ENCODE peak calls at places on chromosome 6, in eight cellular contexts. One of them, this sample, is unnamed.

GRCh38 chr6:40779399-40779798 is 192.2 kb upstream of the LRFN2 start:
- DNase-seq in GM12878: no peak
- DNase-seq in HCT116: peak
- DNase-seq in A549: no peak
- DNase-seq in GM23338: no peak
- DNase-seq in K562: no peak
- DNase-seq in SK-N-SH: no peak
- DNase-seq in Panc1: no peak
- DNase-seq in this sample: no peak

GRCh38 chr6:166905505-166906134 is 50.7 kb downstream of the RNASET2 start:
- DNase-seq in GM12878: no peak
- DNase-seq in HCT116: no peak
- DNase-seq in A549: no peak
- DNase-seq in GM23338: no peak
- DNase-seq in K562: no peak
- DNase-seq in SK-N-SH: no peak
- DNase-seq in Panc1: no peak
- DNase-seq in this sample: no peak

GRCh38 chr6:158813032-158813431 is 6.1 kb downstream of the EZR start:
- DNase-seq in GM12878: no peak
- DNase-seq in HCT116: no peak
- DNase-seq in A549: no peak
- DNase-seq in GM23338: no peak
- DNase-seq in K562: no peak
- DNase-seq in SK-N-SH: no peak
- DNase-seq in Panc1: no peak
- DNase-seq in this sample: no peak

GRCh38 chr6:155882527-155883333 is 427.1 kb upstream of the NOX3 start:
- DNase-seq in GM12878: peak
- DNase-seq in HCT116: no peak
- DNase-seq in A549: no peak
- DNase-seq in GM23338: no peak
- DNase-seq in K562: no peak
- DNase-seq in SK-N-SH: no peak
- DNase-seq in Panc1: no peak
- DNase-seq in this sample: no peak

GRCh38 chr6:36443951-36444428 is 1.2 kb downstream of the KCTD20 start:
- DNase-seq in GM12878: no peak
- DNase-seq in HCT116: peak
- DNase-seq in A549: peak
- DNase-seq in GM23338: peak
- DNase-seq in K562: peak
- DNase-seq in SK-N-SH: peak
- DNase-seq in Panc1: no peak
- DNase-seq in this sample: no peak

GRCh38 chr6:3403244-3404154 is 53.4 kb downstream of the SLC22A23 start:
- DNase-seq in GM12878: no peak
- DNase-seq in HCT116: no peak
- DNase-seq in A549: peak
- DNase-seq in GM23338: peak
- DNase-seq in K562: no peak
- DNase-seq in SK-N-SH: no peak
- DNase-seq in Panc1: no peak
- DNase-seq in this sample: no peak

GRCh38 chr6:73969982-73970960 is 274.3 kb downstream of the CD109 start:
- DNase-seq in GM12878: no peak
- DNase-seq in HCT116: peak
- DNase-seq in A549: peak
- DNase-seq in GM23338: peak
- DNase-seq in K562: peak
- DNase-seq in SK-N-SH: peak
- DNase-seq in Panc1: peak
- DNase-seq in this sample: peak

GRCh38 chr6:6918216-6918983 is 189.4 kb upstream of the RREB1 start:
- DNase-seq in GM12878: peak
- DNase-seq in HCT116: peak
- DNase-seq in A549: peak
- DNase-seq in GM23338: no peak
- DNase-seq in K562: peak
- DNase-seq in SK-N-SH: no peak
- DNase-seq in Panc1: no peak
- DNase-seq in this sample: peak

GRCh38 chr6:108874470-108875160 is 26.4 kb downstream of the ARMC2 start:
- DNase-seq in GM12878: peak
- DNase-seq in HCT116: no peak
- DNase-seq in A549: no peak
- DNase-seq in GM23338: no peak
- DNase-seq in K562: no peak
- DNase-seq in SK-N-SH: no peak
- DNase-seq in Panc1: no peak
- DNase-seq in this sample: peak

GRCh38 chr6:101539510-101540245 is 146.2 kb downstream of the GRIK2 start:
- DNase-seq in GM12878: no peak
- DNase-seq in HCT116: no peak
- DNase-seq in A549: no peak
- DNase-seq in GM23338: no peak
- DNase-seq in K562: no peak
- DNase-seq in SK-N-SH: no peak
- DNase-seq in Panc1: no peak
- DNase-seq in this sample: no peak

GRCh38 chr6:166770216-166771116 is 143.4 kb upstream of the RPS6KA2 start:
- DNase-seq in GM12878: no peak
- DNase-seq in HCT116: no peak
- DNase-seq in A549: no peak
- DNase-seq in GM23338: peak
- DNase-seq in K562: no peak
- DNase-seq in SK-N-SH: peak
- DNase-seq in Panc1: no peak
- DNase-seq in this sample: no peak

GRCh38 chr6:16450285-16450684 is 211.9 kb downstream of the GMPR start:
- DNase-seq in GM12878: no peak
- DNase-seq in HCT116: peak
- DNase-seq in A549: peak
- DNase-seq in GM23338: no peak
- DNase-seq in K562: no peak
- DNase-seq in SK-N-SH: no peak
- DNase-seq in Panc1: no peak
- DNase-seq in this sample: no peak

GRCh38 chr6:13242178-13242577 is 86.2 kb downstream of the TBC1D7 start:
- DNase-seq in GM12878: no peak
- DNase-seq in HCT116: no peak
- DNase-seq in A549: no peak
- DNase-seq in GM23338: no peak
- DNase-seq in K562: no peak
- DNase-seq in SK-N-SH: no peak
- DNase-seq in Panc1: no peak
- DNase-seq in this sample: no peak

GRCh38 chr6:54194067-54194466 is 82.8 kb downstream of the MLIP start:
- DNase-seq in GM12878: no peak
- DNase-seq in HCT116: peak
- DNase-seq in A549: no peak
- DNase-seq in GM23338: peak
- DNase-seq in K562: no peak
- DNase-seq in SK-N-SH: no peak
- DNase-seq in Panc1: no peak
- DNase-seq in this sample: no peak

GRCh38 chr6:145756170-145756662 is 20.9 kb upstream of the EPM2A start:
- DNase-seq in GM12878: no peak
- DNase-seq in HCT116: no peak
- DNase-seq in A549: no peak
- DNase-seq in GM23338: no peak
- DNase-seq in K562: no peak
- DNase-seq in SK-N-SH: peak
- DNase-seq in Panc1: no peak
- DNase-seq in this sample: peak

GRCh38 chr6:43899830-43900229 is 129.8 kb downstream of the VEGFA start:
- DNase-seq in GM12878: no peak
- DNase-seq in HCT116: no peak
- DNase-seq in A549: no peak
- DNase-seq in GM23338: no peak
- DNase-seq in K562: no peak
- DNase-seq in SK-N-SH: no peak
- DNase-seq in Panc1: no peak
- DNase-seq in this sample: no peak

GRCh38 chr6:43900560-43901329 is 130.7 kb downstream of the VEGFA start:
- DNase-seq in GM12878: no peak
- DNase-seq in HCT116: no peak
- DNase-seq in A549: no peak
- DNase-seq in GM23338: no peak
- DNase-seq in K562: no peak
- DNase-seq in SK-N-SH: no peak
- DNase-seq in Panc1: no peak
- DNase-seq in this sample: no peak

GRCh38 chr6:43897571-43898302 is 127.7 kb downstream of the VEGFA start:
- DNase-seq in GM12878: no peak
- DNase-seq in HCT116: no peak
- DNase-seq in A549: no peak
- DNase-seq in GM23338: no peak
- DNase-seq in K562: no peak
- DNase-seq in SK-N-SH: no peak
- DNase-seq in Panc1: no peak
- DNase-seq in this sample: no peak

GRCh38 chr6:43896474-43896873 is 126.5 kb downstream of the VEGFA start:
- DNase-seq in GM12878: no peak
- DNase-seq in HCT116: no peak
- DNase-seq in A549: no peak
- DNase-seq in GM23338: no peak
- DNase-seq in K562: peak
- DNase-seq in SK-N-SH: no peak
- DNase-seq in Panc1: no peak
- DNase-seq in this sample: no peak

GRCh38 chr6:43898358-43899131 is 128.5 kb downstream of the VEGFA start:
- DNase-seq in GM12878: no peak
- DNase-seq in HCT116: no peak
- DNase-seq in A549: no peak
- DNase-seq in GM23338: no peak
- DNase-seq in K562: no peak
- DNase-seq in SK-N-SH: no peak
- DNase-seq in Panc1: no peak
- DNase-seq in this sample: no peak
- H3K27ac ChIP-seq in GM12878: no peak
- H3K27ac ChIP-seq in HCT116: no peak
- H3K27ac ChIP-seq in A549: no peak
- H3K27ac ChIP-seq in GM23338: no peak
- H3K27ac ChIP-seq in K562: no peak
- H3K27ac ChIP-seq in SK-N-SH: no peak
- H3K27ac ChIP-seq in Panc1: no peak
- H3K27ac ChIP-seq in this sample: no peak

DNA sequence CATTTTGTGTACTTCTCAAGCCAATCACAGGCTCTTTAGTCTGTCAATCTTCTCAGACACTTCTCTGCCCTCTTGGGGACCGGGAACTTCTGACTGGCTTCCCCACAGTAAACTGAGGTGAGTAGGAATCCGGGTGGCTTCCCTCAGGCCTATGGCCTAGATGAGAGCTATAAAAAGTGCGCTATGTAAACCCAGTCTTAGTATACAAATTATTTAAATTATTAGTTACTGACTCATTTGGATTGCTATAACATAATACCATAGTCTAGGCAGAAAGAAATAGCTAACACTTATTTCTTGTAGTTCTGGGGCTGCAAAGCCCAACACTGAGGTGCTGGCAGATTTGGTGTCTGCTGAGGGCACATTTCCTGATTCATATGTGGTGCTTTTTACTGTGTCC is 109.2 kb upstream of the MCHR2 start:
- DNase-seq in GM12878: no peak
- DNase-seq in HCT116: no peak
- DNase-seq in A549: no peak
- DNase-seq in GM23338: no peak
- DNase-seq in K562: no peak
- DNase-seq in SK-N-SH: no peak
- DNase-seq in Panc1: no peak
- DNase-seq in this sample: no peak
- TF ChIP-seq REST in GM12878: no peak
- TF ChIP-seq REST in HCT116: no peak
- TF ChIP-seq REST in A549: no peak
- TF ChIP-seq REST in GM23338: no peak
- TF ChIP-seq REST in K562: no peak
- TF ChIP-seq REST in SK-N-SH: no peak
- TF ChIP-seq REST in Panc1: no peak
- TF ChIP-seq REST in this sample: no peak

DNA sequence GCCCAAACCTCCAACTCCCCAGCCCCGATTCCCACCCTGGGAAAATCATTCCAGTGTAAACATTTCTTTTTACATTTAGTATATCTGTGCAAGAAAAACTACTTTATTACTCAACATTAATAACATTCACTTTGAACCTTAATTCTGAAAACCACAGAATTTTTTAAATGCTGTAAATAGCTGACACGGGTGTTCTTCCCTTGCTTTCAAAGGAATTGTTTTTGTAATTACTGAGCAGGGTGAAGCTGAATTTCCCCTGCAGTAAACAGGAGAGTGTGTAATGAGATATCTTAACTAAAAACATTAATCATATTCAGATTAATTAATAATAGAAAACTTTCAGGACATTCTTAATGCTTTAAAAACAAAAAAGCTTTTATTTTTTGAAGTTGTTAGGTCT is 99.3 kb upstream of the CITED2 start:
- DNase-seq in GM12878: no peak
- DNase-seq in HCT116: no peak
- DNase-seq in A549: no peak
- DNase-seq in GM23338: no peak
- DNase-seq in K562: no peak
- DNase-seq in SK-N-SH: no peak
- DNase-seq in Panc1: no peak
- DNase-seq in this sample: no peak
- H3K27ac ChIP-seq in GM12878: no peak
- H3K27ac ChIP-seq in HCT116: no peak
- H3K27ac ChIP-seq in A549: no peak
- H3K27ac ChIP-seq in GM23338: peak
- H3K27ac ChIP-seq in K562: peak
- H3K27ac ChIP-seq in SK-N-SH: peak
- H3K27ac ChIP-seq in Panc1: peak
- H3K27ac ChIP-seq in this sample: peak

GRCh38 chr6:170096191-170096802 is 194.6 kb downstream of the DLL1 start:
- DNase-seq in GM12878: no peak
- DNase-seq in HCT116: no peak
- DNase-seq in A549: no peak
- DNase-seq in GM23338: no peak
- DNase-seq in K562: no peak
- DNase-seq in SK-N-SH: peak
- DNase-seq in Panc1: no peak
- DNase-seq in this sample: no peak

GRCh38 chr6:170099387-170099786 is 191.5 kb downstream of the DLL1 start:
- DNase-seq in GM12878: no peak
- DNase-seq in HCT116: no peak
- DNase-seq in A549: no peak
- DNase-seq in GM23338: no peak
- DNase-seq in K562: no peak
- DNase-seq in SK-N-SH: no peak
- DNase-seq in Panc1: no peak
- DNase-seq in this sample: no peak

GRCh38 chr6:170096803-170097504 is 193.9 kb downstream of the DLL1 start:
- DNase-seq in GM12878: no peak
- DNase-seq in HCT116: no peak
- DNase-seq in A549: no peak
- DNase-seq in GM23338: no peak
- DNase-seq in K562: no peak
- DNase-seq in SK-N-SH: no peak
- DNase-seq in Panc1: no peak
- DNase-seq in this sample: no peak

GRCh38 chr6:170098428-170099170 is 192.3 kb downstream of the DLL1 start:
- DNase-seq in GM12878: no peak
- DNase-seq in HCT116: no peak
- DNase-seq in A549: no peak
- DNase-seq in GM23338: no peak
- DNase-seq in K562: no peak
- DNase-seq in SK-N-SH: no peak
- DNase-seq in Panc1: no peak
- DNase-seq in this sample: no peak

GRCh38 chr6:170097505-170098427 is 193.1 kb downstream of the DLL1 start:
- DNase-seq in GM12878: no peak
- DNase-seq in HCT116: no peak
- DNase-seq in A549: no peak
- DNase-seq in GM23338: no peak
- DNase-seq in K562: no peak
- DNase-seq in SK-N-SH: no peak
- DNase-seq in Panc1: no peak
- DNase-seq in this sample: no peak
- TF ChIP-seq REST in GM12878: no peak
- TF ChIP-seq REST in HCT116: no peak
- TF ChIP-seq REST in A549: no peak
- TF ChIP-seq REST in GM23338: no peak
- TF ChIP-seq REST in K562: no peak
- TF ChIP-seq REST in SK-N-SH: no peak
- TF ChIP-seq REST in Panc1: no peak
- TF ChIP-seq REST in this sample: no peak

This sample was measured in HL-60.